ENCODE peak calls at places on chromosomes 5 and 9, in ten cellular contexts. U is CD8-positive, alpha-beta T cell; S is neural progenitor cell; F is OCI-LY7; P is HCT116; E is GM23338; C is fibroblast of lung; O is upper lobe of right lung; R is cardiac muscle cell; H is A549. A is an unnamed sample.
A peak's percentile ranks its signal among the peaks of the same experiment; 100 is the strongest.

GRCh38 chr9:70998962-70999361 is 122.5 kb downstream of the TRPM3 start:
- DNase-seq in U (no peak), O (no peak), P (no peak), S (no peak), H (no peak), C (peak; percentile 6), R (peak; percentile 9), F (no peak), E (no peak), A (no peak)

GRCh38 chr9:8374471-8374870 is 574.9 kb upstream of the DMAC1 start:
- DNase-seq in R (peak; percentile 18), P (no peak), F (no peak), H (no peak), U (no peak), S (no peak), E (no peak), O (no peak), C (no peak), A (no peak)

GRCh38 chr5:76941000-76941399 is 11.8 kb upstream of the CRHBP start:
- DNase-seq in H (no peak), S (no peak), E (no peak), R (no peak), U (no peak), F (no peak), O (no peak), C (peak; percentile 33), P (no peak), A (no peak)

GRCh38 chr9:37953775-37954437 is 50.0 kb upstream of the SLC25A51 start:
- DNase-seq in C (peak; percentile 99), F (no peak), E (no peak), S (no peak), H (peak; percentile 88), R (peak; percentile 89), P (peak; percentile 87), U (no peak), O (no peak), A (peak; percentile 79)

GRCh38 chr5:67246108-67246507 is 49.5 kb upstream of the CD180 start:
- DNase-seq in S (peak; percentile 79), F (peak; percentile 77), E (peak; percentile 90), U (no peak), H (peak; percentile 71), C (peak; percentile 70), P (peak; percentile 53), O (no peak), R (peak; percentile 93), A (no peak)

GRCh38 chr5:154811653-154812465 is 38.5 kb downstream of the FAXDC2 start:
- DNase-seq in R (peak; percentile 80), S (peak; percentile 52), E (peak; percentile 67), O (peak; percentile 70), P (peak; percentile 59), F (peak; percentile 61), U (peak; percentile 45), C (peak; percentile 52), H (peak; percentile 74), A (no peak)

GRCh38 chr9:17622749-17623148 is 43.9 kb downstream of the SH3GL2 start:
- DNase-seq in F (no peak), E (no peak), P (no peak), O (no peak), S (no peak), R (no peak), H (no peak), U (no peak), C (no peak), A (no peak)

GRCh38 chr5:71679714-71680113 is 39.4 kb upstream of the CARTPT start:
- DNase-seq in E (no peak), F (no peak), O (no peak), C (no peak), P (no peak), S (no peak), H (no peak), R (no peak), U (no peak), A (no peak)

GRCh38 chr9:136185066-136185465 is 19.9 kb downstream of the LHX3 start:
- DNase-seq in R (no peak), H (no peak), S (no peak), U (no peak), E (no peak), P (no peak), C (no peak), F (no peak), O (no peak), A (no peak)

GRCh38 chr9:80157561-80157983 is 585.8 kb downstream of the TLE4 start:
- DNase-seq in H (no peak), O (no peak), F (no peak), S (no peak), C (peak; percentile 85), R (peak; percentile 21), P (no peak), U (no peak), E (no peak), A (no peak)

GRCh38 chr5:142364251-142365145 is 39.7 kb upstream of the SPRY4 start:
- DNase-seq in E (peak; percentile 41), S (no peak), O (no peak), R (no peak), F (no peak), H (peak; percentile 56), C (no peak), U (no peak), P (no peak), A (peak; percentile 92)

GRCh38 chr5:1008451-1009358 is at the start of gene NKD2:
- DNase-seq in F (peak; percentile 50), H (peak; percentile 29), P (no peak), R (peak; percentile 29), O (peak; percentile 70), E (peak; percentile 69), C (no peak), U (no peak), S (peak; percentile 82), A (peak; percentile 76)

GRCh38 chr5:132656774-132657355 is 1.1 kb upstream of the IL13 start:
- DNase-seq in U (no peak), S (no peak), C (no peak), E (peak; percentile 19), F (no peak), H (no peak), O (no peak), R (no peak), P (no peak), A (no peak)

GRCh38 chr9:109912726-109913460 is 132.9 kb downstream of the PALM2AKAP2 start:
- DNase-seq in E (no peak), U (no peak), C (peak; percentile 44), O (no peak), F (peak; percentile 71), P (no peak), R (peak; percentile 40), S (no peak), H (no peak), A (no peak)

GRCh38 chr9:69919461-69920061 is 98.9 kb downstream of the CFAP95 start:
- DNase-seq in F (peak; percentile 54), R (peak; percentile 74), P (peak; percentile 29), H (peak; percentile 59), U (no peak), O (no peak), C (peak; percentile 56), S (peak; percentile 78), E (peak; percentile 84), A (no peak)

GRCh38 chr9:136044971-136045594 is 50.0 kb downstream of the NACC2 start:
- DNase-seq in O (no peak), S (no peak), C (no peak), F (no peak), R (no peak), P (no peak), U (no peak), H (no peak), E (no peak), A (peak; percentile 65)

GRCh38 chr9:20929276-20929675 is 102.2 kb downstream of the HACD4 start:
- DNase-seq in S (no peak), C (no peak), U (no peak), O (no peak), P (no peak), E (peak; percentile 15), H (no peak), F (no peak), R (no peak), A (no peak)

DNA sequence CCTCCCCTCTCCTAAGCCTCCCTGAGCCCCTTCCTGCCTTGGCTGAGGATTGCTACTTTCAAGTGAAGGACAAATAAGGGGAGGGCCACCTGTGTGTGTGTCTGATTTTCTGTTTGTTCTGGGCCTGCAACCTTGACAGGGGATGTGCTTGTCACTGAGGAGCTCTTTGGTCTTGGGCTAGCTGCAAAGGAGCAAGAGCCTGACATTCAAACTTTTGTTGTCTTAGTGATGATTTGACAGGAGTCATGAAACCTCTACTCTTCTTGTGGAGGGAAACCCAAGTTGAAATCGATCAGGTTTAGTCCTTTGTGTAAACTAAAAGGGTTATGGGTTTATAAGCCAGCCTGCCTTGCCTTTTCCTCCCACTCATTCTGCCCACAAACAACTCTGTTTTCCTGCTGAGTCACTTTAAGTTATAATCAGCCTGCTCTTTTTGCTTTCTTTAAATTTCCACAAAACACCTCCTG is 16.9 kb downstream of the CLTA start:
- DNase-seq in E (no peak), F (no peak), O (no peak), U (no peak), H (no peak), S (no peak), C (peak; percentile 64), P (no peak), R (peak; percentile 53), A (no peak)
- H3K27ac ChIP-seq in E (no peak overlapping the region), F (no peak overlapping the region), O (peak overlapping the region; percentile 25), U (peak overlapping the region; percentile 7), H (peak overlapping the region; percentile 20), S (no peak overlapping the region), C (peak overlapping the region; percentile 74), P (no peak overlapping the region), R (peak overlapping the region; percentile 24), A (peak overlapping the region; percentile 33)

GRCh38 chr5:55220433-55221185 is 6.5 kb downstream of the MCIDAS start:
- DNase-seq in F (no peak), H (no peak), P (no peak), E (peak; percentile 83), R (peak; percentile 24), S (peak; percentile 67), O (no peak), C (peak; percentile 8), U (no peak), A (peak; percentile 78)
- TF ChIP-seq CTCF in F (no peak), H (no peak), P (no peak), E (peak; percentile 52), R (no peak), S (peak; percentile 46), O (no peak), C (no peak), U (no peak), A (no peak)

GRCh38 chr9:129322022-129322621 is 144.1 kb upstream of the IER5L start:
- DNase-seq in R (no peak), P (no peak), H (no peak), O (peak; percentile 58), C (no peak), E (no peak), U (no peak), F (no peak), S (no peak), A (peak; percentile 74)
- H3K4me1 ChIP-seq in R (peaks cover 61% of the 10 kb centered on the region), P (no peaks in the 10 kb centered on the region), H (peaks cover 39% of the 10 kb centered on the region), O (peaks cover 42% of the 10 kb centered on the region), C (peaks cover 17% of the 10 kb centered on the region), E (peaks cover 9% of the 10 kb centered on the region), U (peaks cover 22% of the 10 kb centered on the region), F (peaks cover 10% of the 10 kb centered on the region), S (peaks cover 8% of the 10 kb centered on the region), A (peaks cover 33% of the 10 kb centered on the region)

DNA sequence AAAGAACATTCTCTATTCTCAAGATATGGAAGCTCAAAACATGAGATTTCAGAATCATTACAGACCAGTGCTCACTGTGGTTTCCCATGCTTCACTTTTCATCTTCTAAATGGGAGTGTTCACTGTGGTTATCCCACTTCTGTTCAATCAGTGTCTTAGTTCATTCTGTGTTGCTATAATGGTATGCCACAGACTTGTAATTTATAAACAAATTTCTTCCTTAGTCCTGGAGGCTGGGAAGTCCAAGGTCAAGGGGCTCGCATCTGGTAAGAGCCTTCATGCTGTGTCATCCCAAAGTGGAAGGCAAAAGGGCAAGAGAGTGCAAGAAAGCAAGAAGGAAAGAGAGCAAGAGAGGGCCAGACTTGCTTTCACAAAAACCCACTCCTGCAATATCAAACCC is 146.3 kb downstream of the TTC39B start:
- DNase-seq in F (no peak), S (no peak), E (no peak), C (peak; percentile 81), O (no peak), R (no peak), H (no peak), U (no peak), P (no peak), A (no peak)
- H3K27ac ChIP-seq in F (no peak overlapping the region), S (no peak overlapping the region), E (no peak overlapping the region), C (peak overlapping the region; percentile 34), O (no peak overlapping the region), R (no peak overlapping the region), H (no peak overlapping the region), U (no peak overlapping the region), P (no peak overlapping the region), A (no peak overlapping the region)

A was measured in kidney.